ENCODE peak calls at places on chromosomes 7 and 10, in seven cellular contexts. F is fibroblast of mammary gland; J is activated effector memory CD4-positive, alpha-beta T cell treated with Interleukin-2 at 50 U/mL for 16 hours; P is AG20443; D is non-pigmented ciliary epithelial cell; L is memory B cell; G is HEK293T. M is an unnamed sample.

GRCh38 chr7:22094413-22095304 is 149.0 kb upstream of the CDCA7L start:
- DNase-seq in P (peak; percentile 88), F (peak; percentile 31), L (no peak), J (no peak), D (no peak), G (no peak), M (no peak)

GRCh38 chr7:156725982-156726381 is 85.4 kb downstream of the RNF32 start:
- DNase-seq in L (no peak), P (no peak), F (peak; percentile 10), D (no peak), G (no peak), J (no peak), M (no peak)

GRCh38 chr10:29328988-29329387 is 40.1 kb downstream of the LYZL1 start:
- DNase-seq in L (no peak), P (peak; percentile 94), J (no peak), F (peak; percentile 74), D (no peak), G (no peak), M (no peak)

GRCh38 chr7:1963575-1963974 is 269.2 kb downstream of the MAD1L1 start:
- DNase-seq in D (no peak), L (no peak), F (no peak), G (no peak), P (no peak), J (no peak), M (no peak)

GRCh38 chr10:48446785-48447184 is 140.3 kb downstream of the MAPK8 start:
- DNase-seq in G (no peak), J (no peak), P (peak; percentile 8), D (no peak), F (no peak), L (no peak), M (no peak)

GRCh38 chr7:140911746-140912145 is 13.0 kb downstream of the BRAF start:
- DNase-seq in P (no peak), D (no peak), J (no peak), F (peak; percentile 15), G (no peak), L (no peak), M (no peak)

GRCh38 chr10:116912162-116912561 is 62.9 kb downstream of the ENO4 start:
- DNase-seq in G (no peak), F (no peak), P (no peak), J (no peak), D (no peak), L (no peak), M (no peak)

GRCh38 chr7:2639994-2640830 is 8.4 kb downstream of the TTYH3 start:
- DNase-seq in P (no peak), F (no peak), J (no peak), L (no peak), D (no peak), G (no peak), M (no peak)

GRCh38 chr10:124035928-124036558 is 57.4 kb downstream of the CHST15 start:
- DNase-seq in L (peak; percentile 73), P (no peak), G (no peak), D (no peak), F (no peak), J (no peak), M (no peak)

GRCh38 chr10:90451283-90451682 is 406.6 kb downstream of the HTR7 start:
- DNase-seq in J (no peak), F (peak; percentile 55), L (no peak), P (no peak), D (peak; percentile 37), G (no peak), M (no peak)

GRCh38 chr7:28573059-28573553 is 160.8 kb downstream of the CREB5 start:
- DNase-seq in J (no peak), L (no peak), P (no peak), D (peak; percentile 52), F (peak; percentile 57), G (no peak), M (no peak)

GRCh38 chr10:90321132-90321816 is 536.6 kb downstream of the HTR7 start:
- DNase-seq in G (no peak), J (no peak), F (peak; percentile 48), P (no peak), D (peak; percentile 68), L (no peak), M (no peak)

GRCh38 chr7:74372511-74373111 is 81.1 kb upstream of the GTF2IRD1 start:
- DNase-seq in G (no peak), F (peak; percentile 40), L (no peak), P (no peak), J (no peak), D (no peak), M (no peak)